ENCODE peak calls at places on chromosomes 11 and 22, in seven cellular contexts. D is left lung, L is HCT116, V is small intestine, M is aorta, I is lower lobe of right lung, S is cardiac muscle cell. T is an unnamed sample.

GRCh38 chr11:46918087-46918751 is at the start of gene LRP4:
- DNase-seq in D (no peak), L (no peak), V (peak; percentile 46), M (peak; percentile 86), I (no peak), S (peak; percentile 81), T (peak; percentile 22)

GRCh38 chr11:2987881-2988280 is 4.2 kb downstream of the NAP1L4 start:
- DNase-seq in D (no peak), L (no peak), V (peak; percentile 8), M (no peak), I (no peak), S (no peak), T (peak; percentile 68)

GRCh38 chr22:23841292-23841691 is 2.5 kb upstream of the DERL3 start:
- DNase-seq in D (no peak), L (no peak), V (no peak), M (no peak), I (no peak), S (no peak), T (no peak)

GRCh38 chr11:62508336-62509058 is 38.1 kb downstream of the AHNAK start:
- DNase-seq in D (peak; percentile 79), L (peak; percentile 39), V (peak; percentile 88), M (peak; percentile 91), I (peak; percentile 85), S (peak; percentile 88), T (no peak)

GRCh38 chr22:44186737-44187136 is 6.0 kb downstream of the PARVG start:
- DNase-seq in D (no peak), L (no peak), V (no peak), M (peak; percentile 61), I (no peak), S (no peak), T (no peak)

GRCh38 chr11:35662061-35662648 is 420 bp upstream of the TRIM44 start:
- DNase-seq in D (no peak), L (no peak), V (no peak), M (no peak), I (no peak), S (no peak), T (peak; percentile 50)

GRCh38 chr11:64485077-64485476 is 105.9 kb upstream of the SLC22A12 start:
- DNase-seq in D (no peak), L (no peak), V (no peak), M (no peak), I (no peak), S (no peak), T (no peak)

GRCh38 chr22:48198489-48199459 is 1436.3 kb downstream of the TBC1D22A start:
- DNase-seq in D (no peak), L (no peak), V (no peak), M (no peak), I (peak; percentile 64), S (no peak), T (no peak)

GRCh38 chr11:14105446-14105845 is 142.9 kb downstream of the SPON1 start:
- DNase-seq in D (no peak), L (no peak), V (no peak), M (no peak), I (no peak), S (no peak), T (no peak)

GRCh38 chr11:8784936-8785335 is 102.3 kb downstream of the RPL27A start:
- DNase-seq in D (no peak), L (no peak), V (no peak), M (no peak), I (no peak), S (no peak), T (no peak)

GRCh38 chr11:120344302-120345004 is 8.2 kb downstream of the ARHGEF12 start:
- DNase-seq in D (no peak), L (peak; percentile 38), V (peak; percentile 70), M (no peak), I (no peak), S (no peak), T (peak; percentile 58)

GRCh38 chr11:17277024-17277584 is 565 bp downstream of the NUCB2 start:
- DNase-seq in D (no peak), L (no peak), V (peak; percentile 45), M (peak; percentile 83), I (no peak), S (no peak), T (peak; percentile 50)

GRCh38 chr11:2929511-2929879 is 275 bp upstream of the PHLDA2 start:
- DNase-seq in D (peak; percentile 82), L (peak; percentile 52), V (peak; percentile 86), M (peak; percentile 93), I (peak; percentile 75), S (no peak), T (no peak)

GRCh38 chr11:65710424-65710823 is 1.6 kb upstream of the KAT5 start:
- DNase-seq in D (no peak), L (no peak), V (no peak), M (no peak), I (no peak), S (no peak), T (no peak)

GRCh38 chr11:61928606-61929005 is 11.2 kb upstream of the RAB3IL1 start:
- DNase-seq in D (no peak), L (no peak), V (no peak), M (no peak), I (no peak), S (no peak), T (no peak)

GRCh38 chr22:20624161-20624616 is 116.8 kb downstream of the MED15 start:
- DNase-seq in D (no peak), L (no peak), V (no peak), M (no peak), I (no peak), S (no peak), T (no peak)

GRCh38 chr11:35391922-35392813 is 27.2 kb downstream of the SLC1A2 start:
- DNase-seq in D (peak; percentile 84), L (peak; percentile 49), V (peak; percentile 63), M (peak; percentile 96), I (peak; percentile 84), S (peak; percentile 87), T (peak; percentile 75)

GRCh38 chr22:29904020-29904419 is 21.0 kb downstream of the MTMR3 start:
- DNase-seq in D (no peak), L (no peak), V (peak; percentile 13), M (no peak), I (no peak), S (no peak), T (no peak)

GRCh38 chr22:29903371-29903770 is 20.4 kb downstream of the MTMR3 start:
- DNase-seq in D (no peak), L (no peak), V (no peak), M (no peak), I (no peak), S (no peak), T (no peak)

GRCh38 chr22:29912605-29913398 is 29.8 kb downstream of the MTMR3 start:
- DNase-seq in D (no peak), L (no peak), V (no peak), M (no peak), I (no peak), S (no peak), T (no peak)

GRCh38 chr22:29912141-29912540 is 29.2 kb downstream of the MTMR3 start:
- DNase-seq in D (no peak), L (no peak), V (no peak), M (no peak), I (no peak), S (no peak), T (no peak)

DNA sequence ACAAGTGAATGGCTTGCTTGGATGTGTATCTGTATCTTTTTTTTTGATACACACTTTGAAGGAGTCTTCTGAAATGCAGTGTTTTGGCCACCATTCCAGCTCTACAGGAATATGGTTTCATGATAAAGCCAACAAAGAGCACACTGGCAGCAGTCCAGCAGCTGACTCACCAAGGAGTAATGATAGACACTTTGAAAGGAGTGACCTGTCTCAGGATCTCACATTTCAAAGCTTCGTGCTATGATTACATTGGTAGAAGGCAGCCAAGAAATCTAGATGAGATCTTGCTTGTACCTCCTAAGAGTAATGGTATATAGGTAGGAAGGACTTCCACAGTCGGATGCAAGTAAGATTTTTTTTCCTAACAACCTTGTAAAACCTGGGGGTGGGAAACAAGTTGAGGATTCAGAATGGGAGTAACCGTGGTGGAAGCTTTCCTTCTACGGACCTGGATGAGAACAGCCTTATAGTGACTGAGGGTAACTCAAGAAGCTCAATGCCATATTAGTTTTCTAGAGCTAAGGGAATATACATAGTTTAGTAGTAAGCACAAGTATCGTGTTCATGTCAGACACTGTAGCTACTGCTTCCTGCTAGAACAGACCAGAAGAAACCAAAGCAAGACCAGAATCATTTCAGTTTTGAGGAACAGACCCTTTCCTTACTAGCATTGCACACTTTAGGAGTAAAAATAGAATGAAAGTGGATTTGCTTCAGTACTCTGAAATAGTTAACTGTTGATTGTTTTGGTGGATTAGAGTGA is 25.0 kb downstream of the MTMR3 start:
- DNase-seq in D (peak; percentile 76), L (peak; percentile 93), V (peak; percentile 92), M (peak; percentile 91), I (peak; percentile 82), S (peak; percentile 71), T (no peak)
- H3K4me1 ChIP-seq in D (peaks cover 72% of the 10 kb centered on the region), L (peaks cover 34% of the 10 kb centered on the region), V (peaks cover 10% of the 10 kb centered on the region), M (peaks cover 8% of the 10 kb centered on the region), I (peaks cover 55% of the 10 kb centered on the region), S (peaks cover 16% of the 10 kb centered on the region), T (no peaks in the 10 kb centered on the region)

GRCh38 chr11:18706330-18707243 is 8.0 kb downstream of the TMEM86A start:
- DNase-seq in D (peak; percentile 72), L (no peak), V (peak; percentile 67), M (peak; percentile 86), I (peak; percentile 67), S (peak; percentile 56), T (peak; percentile 66)
- H3K4me3 ChIP-seq in D (peak overlapping the region; percentile 52), L (no peak overlapping the region), V (peak overlapping the region; percentile 44), M (peak overlapping the region; percentile 38), I (peak overlapping the region; percentile 58), S (peak overlapping the region; percentile 51), T (peak overlapping the region; percentile 83)

DNA sequence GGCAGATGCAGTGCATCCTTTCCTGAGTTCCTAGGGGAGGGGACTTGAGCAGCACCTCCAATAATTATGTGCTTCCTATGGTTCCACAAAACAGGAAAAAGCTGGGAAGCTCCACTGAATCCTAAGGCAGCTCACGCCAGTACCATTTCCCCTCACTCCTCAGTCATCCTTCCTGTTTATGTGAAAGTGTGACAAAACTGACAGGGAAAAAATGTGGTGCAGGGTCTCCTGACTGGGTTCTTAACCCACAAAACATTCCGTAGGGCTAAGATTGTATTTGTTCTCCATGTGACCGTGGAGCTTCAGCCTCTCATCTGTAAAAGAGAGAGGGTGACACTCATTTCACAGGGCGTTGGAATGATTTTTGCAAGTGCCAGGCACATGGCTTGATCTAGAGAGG is 12.2 kb upstream of the LYVE1 start:
- DNase-seq in D (no peak), L (no peak), V (no peak), M (no peak), I (no peak), S (no peak), T (no peak)
- H3K4me1 ChIP-seq in D (peaks cover 63% of the 10 kb centered on the region), L (no peaks in the 10 kb centered on the region), V (no peaks in the 10 kb centered on the region), M (peaks cover 5% of the 10 kb centered on the region), I (peaks cover 68% of the 10 kb centered on the region), S (no peaks in the 10 kb centered on the region), T (no peaks in the 10 kb centered on the region)

GRCh38 chr11:101583180-101584128 is at the start of gene TRPC6:
- DNase-seq in D (peak; percentile 31), L (no peak), V (no peak), M (peak; percentile 79), I (peak; percentile 43), S (peak; percentile 52), T (no peak)

GRCh38 chr11:101584651-101585050 is 844 bp upstream of the TRPC6 start:
- DNase-seq in D (no peak), L (no peak), V (no peak), M (no peak), I (no peak), S (no peak), T (no peak)

GRCh38 chr11:101584129-101584515 is 315 bp upstream of the TRPC6 start:
- DNase-seq in D (no peak), L (no peak), V (no peak), M (no peak), I (no peak), S (no peak), T (no peak)

GRCh38 chr11:101586965-101587364 is 3.2 kb upstream of the TRPC6 start:
- DNase-seq in D (no peak), L (no peak), V (no peak), M (no peak), I (no peak), S (no peak), T (no peak)

GRCh38 chr11:101582242-101583052 is 1.4 kb downstream of the TRPC6 start:
- DNase-seq in D (peak; percentile 26), L (no peak), V (no peak), M (peak; percentile 69), I (no peak), S (peak; percentile 14), T (no peak)
- H3K4me3 ChIP-seq in D (peak overlapping the region; percentile 36), L (no peak overlapping the region), V (no peak overlapping the region), M (no peak overlapping the region), I (peak overlapping the region; percentile 57), S (peak overlapping the region; percentile 38), T (no peak overlapping the region)

T was measured in CD8-positive, alpha-beta T cell.